ENCODE peak calls at places on chromosomes 13 and 19, in nine cellular contexts. H is GM04504; T is foreskin keratinocyte; M is T-helper 1 cell; Q is osteocyte; G is activated naive CD8-positive, alpha-beta T cell treated with anti-CD3 and anti-CD28 coated beads, Interleukin-2, amount 50 U/mL, for 24 hours; P is kidney epithelial cell; Z is NCI-H2107; X is ELF-1. A is an unnamed sample.

GRCh38 chr13:47233734-47234133 is 336.9 kb upstream of the HTR2A start:
- DNase-seq in H (no peak), T (no peak), M (no peak), Q (no peak), G (no peak), P (no peak), Z (no peak), X (no peak), A (no peak)

GRCh38 chr19:18605196-18605545 is 1.4 kb downstream of the CRLF1 start:
- DNase-seq in H (no peak), T (no peak), M (no peak), Q (no peak), G (no peak), P (no peak), Z (no peak), X (no peak), A (no peak)

GRCh38 chr13:113141591-113141950 is 16.9 kb upstream of the PROZ start:
- DNase-seq in H (no peak), T (no peak), M (no peak), Q (no peak), G (no peak), P (no peak), Z (no peak), X (no peak), A (no peak)

GRCh38 chr19:5338661-5339469 is 1.7 kb downstream of the PTPRS start:
- DNase-seq in H (no peak), T (no peak), M (no peak), Q (no peak), G (peak), P (no peak), Z (no peak), X (peak), A (no peak)

GRCh38 chr19:41226053-41226873 is 7.2 kb downstream of the AXL start:
- DNase-seq in H (peak), T (no peak), M (peak), Q (peak), G (peak), P (no peak), Z (no peak), X (peak), A (peak)

GRCh38 chr19:2984196-2984490 is 6.8 kb downstream of the TLE6 start:
- DNase-seq in H (peak), T (no peak), M (no peak), Q (no peak), G (no peak), P (no peak), Z (peak), X (no peak), A (no peak)

GRCh38 chr13:28357846-28358496 is 137.0 kb downstream of the FLT1 start:
- DNase-seq in H (no peak), T (no peak), M (peak), Q (no peak), G (no peak), P (no peak), Z (no peak), X (no peak), A (no peak)

GRCh38 chr13:21949818-21950429 is 279.1 kb downstream of the FGF9 start:
- DNase-seq in H (no peak), T (no peak), M (no peak), Q (no peak), G (no peak), P (no peak), Z (no peak), X (no peak), A (no peak)

GRCh38 chr13:48531416-48532145 is 1.3 kb downstream of the RCBTB2 start:
- DNase-seq in H (no peak), T (peak), M (peak), Q (no peak), G (no peak), P (no peak), Z (no peak), X (no peak), A (peak)

GRCh38 chr19:37963190-37963947 is 56.4 kb downstream of the SIPA1L3 start:
- DNase-seq in H (peak), T (no peak), M (no peak), Q (no peak), G (no peak), P (no peak), Z (no peak), X (no peak), A (no peak)

GRCh38 chr19:51131780-51132680 is 7.3 kb downstream of the SIGLEC9 start:
- DNase-seq in H (peak), T (no peak), M (peak), Q (no peak), G (no peak), P (no peak), Z (no peak), X (peak), A (no peak)

GRCh38 chr19:17796013-17796837 is 1.3 kb downstream of the B3GNT3 start:
- DNase-seq in H (no peak), T (no peak), M (no peak), Q (no peak), G (no peak), P (no peak), Z (no peak), X (no peak), A (no peak)

GRCh38 chr19:54256250-54257115 is 590 bp downstream of the LILRB5 start:
- DNase-seq in H (no peak), T (no peak), M (no peak), Q (no peak), G (no peak), P (no peak), Z (no peak), X (no peak), A (no peak)

GRCh38 chr13:36665630-36666029 is 8.2 kb upstream of the SERTM1 start:
- DNase-seq in H (no peak), T (no peak), M (no peak), Q (no peak), G (no peak), P (no peak), Z (no peak), X (no peak), A (no peak)

GRCh38 chr13:51467730-51468129 is 14.9 kb upstream of the INTS6 start:
- DNase-seq in H (no peak), T (no peak), M (no peak), Q (no peak), G (no peak), P (no peak), Z (no peak), X (no peak), A (no peak)

GRCh38 chr19:2291185-2291751 is 9.3 kb upstream of the PEAK3 start:
- DNase-seq in H (no peak), T (no peak), M (no peak), Q (no peak), G (no peak), P (no peak), Z (no peak), X (peak), A (no peak)

GRCh38 chr13:38888309-38888708 is 102.3 kb downstream of the STOML3 start:
- DNase-seq in H (peak), T (peak), M (no peak), Q (no peak), G (no peak), P (peak), Z (no peak), X (peak), A (peak)

GRCh38 chr13:44899967-44900366 is 89.3 kb downstream of the NUFIP1 start:
- DNase-seq in H (no peak), T (no peak), M (no peak), Q (no peak), G (no peak), P (no peak), Z (peak), X (no peak), A (no peak)

GRCh38 chr13:39394811-39395685 is 207.9 kb downstream of the LHFPL6 start:
- DNase-seq in H (no peak), T (no peak), M (no peak), Q (no peak), G (no peak), P (no peak), Z (no peak), X (peak), A (no peak)

GRCh38 chr13:51726446-51727185 is 77.3 kb downstream of the DHRS12 start:
- DNase-seq in H (no peak), T (no peak), M (no peak), Q (no peak), G (no peak), P (no peak), Z (no peak), X (no peak), A (no peak)

GRCh38 chr13:110636701-110637201 is 21.4 kb downstream of the NAXD start:
- DNase-seq in H (no peak), T (no peak), M (no peak), Q (no peak), G (no peak), P (no peak), Z (no peak), X (no peak), A (no peak)

GRCh38 chr13:44309771-44310767 is 63.6 kb upstream of the SERP2 start:
- DNase-seq in H (no peak), T (peak), M (no peak), Q (no peak), G (no peak), P (no peak), Z (no peak), X (no peak), A (peak)

GRCh38 chr19:9156304-9156703 is 16.1 kb downstream of the ZNF317 start:
- DNase-seq in H (no peak), T (no peak), M (no peak), Q (no peak), G (no peak), P (no peak), Z (no peak), X (no peak), A (no peak)

GRCh38 chr13:37313383-37313782 is 207.9 kb upstream of the CSNK1A1L start:
- DNase-seq in H (peak), T (peak), M (no peak), Q (no peak), G (no peak), P (no peak), Z (no peak), X (no peak), A (peak)

GRCh38 chr13:20567881-20568528 is 1.0 kb downstream of the IFT88 start:
- DNase-seq in H (peak), T (peak), M (no peak), Q (no peak), G (no peak), P (no peak), Z (no peak), X (no peak), A (no peak)

GRCh38 chr13:112983042-112983305 is 14.0 kb downstream of the MCF2L start:
- DNase-seq in H (no peak), T (no peak), M (no peak), Q (no peak), G (no peak), P (no peak), Z (no peak), X (no peak), A (no peak)

GRCh38 chr13:21668665-21669599 is 1.9 kb upstream of the FGF9 start:
- DNase-seq in H (no peak), T (no peak), M (peak), Q (no peak), G (peak), P (no peak), Z (no peak), X (peak), A (no peak)

GRCh38 chr13:47299316-47299715 is 402.5 kb upstream of the HTR2A start:
- DNase-seq in H (no peak), T (no peak), M (no peak), Q (no peak), G (no peak), P (no peak), Z (no peak), X (no peak), A (no peak)

GRCh38 chr19:19460258-19460731 is 54.8 kb downstream of the GATAD2A start:
- DNase-seq in H (no peak), T (no peak), M (peak), Q (no peak), G (peak), P (no peak), Z (no peak), X (no peak), A (peak)

GRCh38 chr13:31638577-31638976 is 100.7 kb upstream of the RXFP2 start:
- DNase-seq in H (peak), T (no peak), M (no peak), Q (no peak), G (no peak), P (no peak), Z (no peak), X (no peak), A (peak)

GRCh38 chr19:543912-544608 is at the start of gene GZMM:
- DNase-seq in H (no peak), T (no peak), M (peak), Q (no peak), G (peak), P (no peak), Z (no peak), X (no peak), A (no peak)